ENCODE peak calls at places on chromosome 21, in ten cellular contexts. X is cardiac muscle cell, T is prostate gland, E is neuronal stem cell, H is adrenal gland, A is heart right ventricle, K is thyroid gland, N is esophagus squamous epithelium, P is GM23338, B is IMR-90. Z is an unnamed sample. For H3K4me1 and H3K36me3, the result is how much of the 10 kb centered on the place peaks cover.

GRCh38 chr21:41327753-41328152 is 11.2 kb downstream of the FAM3B start:
- DNase-seq in X (no peak), T (no peak), E (no peak), H (no peak), A (no peak), K (no peak), N (no peak), P (no peak), B (no peak), Z (no peak)

GRCh38 chr21:30194701-30195299 is 21.1 kb downstream of the CLDN8 start:
- DNase-seq in X (peak), T (no peak), E (peak), H (no peak), A (no peak), K (no peak), N (no peak), P (peak), B (no peak), Z (no peak)

GRCh38 chr21:15592271-15592860 is 137.4 kb upstream of the USP25 start:
- DNase-seq in X (peak), T (peak), E (peak), H (no peak), A (no peak), K (no peak), N (no peak), P (peak), B (peak), Z (no peak)

GRCh38 chr21:15415541-15416261 is 314.1 kb upstream of the USP25 start:
- DNase-seq in X (peak), T (no peak), E (no peak), H (peak), A (no peak), K (no peak), N (no peak), P (no peak), B (no peak), Z (no peak)

GRCh38 chr21:45317401-45318145 is 29.9 kb upstream of the POFUT2 start:
- DNase-seq in X (peak), T (no peak), E (no peak), H (peak), A (peak), K (no peak), N (no peak), P (no peak), B (peak), Z (no peak)

GRCh38 chr21:21675601-21676000 is 677.4 kb downstream of the NCAM2 start:
- DNase-seq in X (no peak), T (no peak), E (no peak), H (no peak), A (no peak), K (no peak), N (no peak), P (no peak), B (no peak), Z (no peak)

GRCh38 chr21:45294509-45295291 is 7.0 kb upstream of the POFUT2 start:
- DNase-seq in X (peak), T (no peak), E (no peak), H (peak), A (peak), K (peak), N (no peak), P (peak), B (peak), Z (peak)

GRCh38 chr21:15060776-15061175 is 4.0 kb downstream of the NRIP1 start:
- DNase-seq in X (no peak), T (no peak), E (no peak), H (no peak), A (no peak), K (no peak), N (no peak), P (no peak), B (peak), Z (no peak)

GRCh38 chr21:31498985-31499384 is 154.9 kb upstream of the TIAM1 start:
- DNase-seq in X (no peak), T (no peak), E (no peak), H (no peak), A (no peak), K (no peak), N (no peak), P (peak), B (no peak), Z (no peak)

GRCh38 chr21:14814282-14814681 is 250.5 kb downstream of the NRIP1 start:
- DNase-seq in X (no peak), T (no peak), E (no peak), H (no peak), A (no peak), K (no peak), N (no peak), P (no peak), B (no peak), Z (no peak)

GRCh38 chr21:40844935-40845334 is 2.0 kb downstream of the DSCAM start:
- DNase-seq in X (no peak), T (no peak), E (no peak), H (no peak), A (no peak), K (no peak), N (no peak), P (no peak), B (no peak), Z (no peak)

GRCh38 chr21:31675332-31675731 is 15.8 kb downstream of the SOD1 start:
- DNase-seq in X (no peak), T (no peak), E (no peak), H (no peak), A (no peak), K (no peak), N (no peak), P (no peak), B (no peak), Z (no peak)

GRCh38 chr21:15355066-15355465 is 290.3 kb upstream of the NRIP1 start:
- DNase-seq in X (peak), T (no peak), E (no peak), H (no peak), A (no peak), K (no peak), N (no peak), P (no peak), B (no peak), Z (no peak)

GRCh38 chr21:25626752-25627151 is 12.3 kb upstream of the JAM2 start:
- DNase-seq in X (peak), T (peak), E (no peak), H (peak), A (peak), K (peak), N (no peak), P (no peak), B (no peak), Z (no peak)

GRCh38 chr21:15221799-15222386 is 157.1 kb upstream of the NRIP1 start:
- DNase-seq in X (peak), T (no peak), E (peak), H (peak), A (peak), K (no peak), N (no peak), P (peak), B (peak), Z (no peak)

GRCh38 chr21:16013570-16013969 is 283.8 kb downstream of the USP25 start:
- DNase-seq in X (no peak), T (no peak), E (no peak), H (no peak), A (no peak), K (no peak), N (no peak), P (no peak), B (no peak), Z (no peak)

GRCh38 chr21:37677006-37677405 is 239.3 kb downstream of the KCNJ6 start:
- DNase-seq in X (no peak), T (no peak), E (no peak), H (no peak), A (no peak), K (no peak), N (no peak), P (no peak), B (no peak), Z (no peak)
- H3K4me1 ChIP-seq in X (under half), T (under half), E (under half), H (under half), A (under half), K (under half), N (under half), P (under half), B (under half), Z (under half)

DNA sequence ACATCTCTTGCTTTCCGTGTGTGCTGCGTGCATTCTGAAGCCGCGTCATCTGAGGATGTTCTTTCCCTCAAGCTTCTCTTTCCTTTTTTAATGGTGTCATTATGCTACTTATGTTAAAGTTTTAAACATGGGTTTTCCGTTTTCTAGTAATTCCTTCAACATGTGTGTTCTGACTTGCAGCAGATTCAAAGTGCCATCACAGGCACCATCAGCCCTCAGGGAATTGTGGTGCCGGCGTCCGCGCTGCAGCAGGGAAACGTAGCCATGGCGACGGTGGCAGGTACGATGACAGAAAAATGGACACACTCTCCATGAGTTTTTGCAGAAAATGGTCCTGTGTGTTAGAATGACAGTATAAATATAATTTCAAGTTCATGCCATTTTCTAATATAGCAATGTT is 42.4 kb downstream of the PKNOX1 start:
- DNase-seq in X (no peak), T (no peak), E (no peak), H (no peak), A (no peak), K (no peak), N (no peak), P (no peak), B (no peak), Z (no peak)
- H3K36me3 ChIP-seq in X (under half), T (under half), E (half or more), H (half or more), A (under half), K (under half), N (half or more), P (under half), B (under half), Z (under half)

GRCh38 chr21:33686386-33686785 is 44.1 kb downstream of the ITSN1 start:
- DNase-seq in X (no peak), T (no peak), E (no peak), H (no peak), A (no peak), K (no peak), N (no peak), P (no peak), B (no peak), Z (no peak)

GRCh38 chr21:33685613-33686197 is 43.4 kb downstream of the ITSN1 start:
- DNase-seq in X (peak), T (no peak), E (no peak), H (no peak), A (no peak), K (no peak), N (no peak), P (peak), B (peak), Z (no peak)

GRCh38 chr21:33682992-33683627 is 40.8 kb downstream of the ITSN1 start:
- DNase-seq in X (peak), T (no peak), E (no peak), H (no peak), A (no peak), K (no peak), N (no peak), P (no peak), B (peak), Z (no peak)

GRCh38 chr21:33684923-33685560 is 42.7 kb downstream of the ITSN1 start:
- DNase-seq in X (peak), T (no peak), E (no peak), H (no peak), A (no peak), K (no peak), N (no peak), P (peak), B (peak), Z (no peak)

DNA sequence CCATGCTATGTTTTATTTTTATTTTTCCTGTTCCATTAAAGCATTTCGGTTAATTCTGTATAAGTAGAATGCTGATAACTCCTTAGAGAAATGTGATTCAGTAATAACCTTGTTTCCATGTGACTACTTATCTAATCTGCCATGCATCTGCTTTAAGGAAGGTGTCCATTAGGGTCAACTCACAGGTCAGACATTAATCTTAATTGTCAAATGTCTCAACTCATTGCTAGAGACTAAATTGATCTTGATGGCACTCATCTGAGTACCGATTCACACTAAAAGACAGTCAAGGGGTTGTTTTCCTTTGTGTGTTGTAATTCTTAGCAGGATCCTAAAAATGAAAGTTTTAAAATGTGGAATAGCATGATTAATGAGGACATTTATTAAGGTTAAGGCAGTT is 41.8 kb downstream of the ITSN1 start:
- DNase-seq in X (no peak), T (no peak), E (no peak), H (no peak), A (no peak), K (no peak), N (no peak), P (no peak), B (no peak), Z (no peak)
- H3K4me1 ChIP-seq in X (half or more), T (under half), E (under half), H (under half), A (under half), K (under half), N (under half), P (under half), B (under half), Z (under half)

GRCh38 chr21:43691086-43691795 is 27.7 kb upstream of the PDXK start:
- DNase-seq in X (no peak), T (no peak), E (no peak), H (no peak), A (no peak), K (no peak), N (no peak), P (no peak), B (no peak), Z (no peak)
- H3K36me3 ChIP-seq in X (half or more), T (under half), E (half or more), H (half or more), A (under half), K (under half), N (half or more), P (under half), B (half or more), Z (under half)

DNA sequence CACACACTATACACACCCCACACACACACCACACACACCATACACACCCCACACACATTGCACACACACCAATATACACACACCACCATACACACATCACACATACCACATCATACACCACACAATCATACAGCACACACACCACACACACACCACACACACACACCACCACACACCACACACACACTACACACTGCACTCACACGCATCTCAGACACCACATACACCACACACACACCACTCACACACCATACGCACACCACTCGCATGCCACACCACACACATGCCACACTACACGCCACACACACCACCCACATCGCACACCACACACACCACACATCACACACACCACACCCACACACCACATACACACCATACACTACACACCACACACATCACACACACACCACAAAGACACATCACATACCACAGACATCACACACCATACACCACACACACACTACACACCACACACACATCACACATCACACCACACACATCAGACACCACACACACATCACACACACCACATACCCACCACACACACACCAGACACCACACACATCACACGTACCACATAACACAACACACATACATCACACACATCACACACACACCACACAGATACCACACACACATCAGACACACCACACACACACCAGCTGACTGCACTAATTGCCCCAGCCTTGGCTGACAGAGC is 54.6 kb downstream of the HSF2BP start:
- DNase-seq in X (no peak), T (no peak), E (no peak), H (no peak), A (no peak), K (no peak), N (no peak), P (no peak), B (no peak), Z (no peak)
- H3K4me1 ChIP-seq in X (under half), T (under half), E (under half), H (under half), A (under half), K (under half), N (under half), P (under half), B (under half), Z (under half)

GRCh38 chr21:42703173-42703908 is 49.9 kb downstream of the PDE9A start:
- DNase-seq in X (no peak), T (no peak), E (no peak), H (no peak), A (no peak), K (no peak), N (no peak), P (no peak), B (no peak), Z (no peak)
- H3K36me3 ChIP-seq in X (under half), T (under half), E (under half), H (under half), A (under half), K (under half), N (under half), P (under half), B (under half), Z (under half)

GRCh38 chr21:34908424-34909055 is 140.6 kb downstream of the RUNX1 start:
- DNase-seq in X (peak), T (no peak), E (no peak), H (no peak), A (no peak), K (no peak), N (no peak), P (no peak), B (no peak), Z (no peak)
- H3K4me1 ChIP-seq in X (under half), T (under half), E (under half), H (under half), A (under half), K (under half), N (under half), P (under half), B (under half), Z (under half)

GRCh38 chr21:42441963-42442362 is 38.3 kb downstream of the UBASH3A start:
- DNase-seq in X (no peak), T (no peak), E (no peak), H (no peak), A (no peak), K (no peak), N (no peak), P (no peak), B (no peak), Z (no peak)
- H3K36me3 ChIP-seq in X (under half), T (under half), E (under half), H (under half), A (under half), K (under half), N (under half), P (under half), B (under half), Z (under half)

GRCh38 chr21:38915546-38915945 is 109.8 kb downstream of the ETS2 start:
- DNase-seq in X (no peak), T (no peak), E (no peak), H (no peak), A (no peak), K (no peak), N (no peak), P (no peak), B (no peak), Z (no peak)
- H3K4me1 ChIP-seq in X (under half), T (under half), E (under half), H (under half), A (under half), K (under half), N (under half), P (under half), B (under half), Z (under half)

DNA sequence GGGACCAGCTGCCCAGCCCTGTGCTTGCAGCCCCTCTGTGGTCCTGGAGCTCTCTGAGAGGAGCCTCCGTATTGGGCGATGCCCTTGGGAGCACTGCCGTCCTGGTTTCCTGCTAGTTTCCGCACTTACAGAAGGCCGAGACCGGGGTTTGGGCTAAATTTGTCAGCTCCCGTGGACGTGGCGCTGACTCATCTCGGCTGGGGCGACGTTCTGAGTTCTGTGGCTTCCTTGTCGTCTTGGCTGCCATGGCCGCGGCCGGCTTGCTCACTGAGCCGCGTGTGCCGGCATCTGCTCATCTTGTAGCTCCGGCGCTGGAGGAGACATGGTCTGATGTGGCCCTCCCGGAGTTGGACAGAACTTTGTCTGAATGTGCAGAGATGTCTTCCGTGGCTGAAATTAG is 64.9 kb downstream of the PCNT start:
- DNase-seq in X (no peak), T (no peak), E (no peak), H (no peak), A (no peak), K (no peak), N (no peak), P (no peak), B (no peak), Z (no peak)
- H3K36me3 ChIP-seq in X (under half), T (under half), E (half or more), H (under half), A (under half), K (under half), N (half or more), P (under half), B (under half), Z (under half)

Z was measured in mucosa of descending colon.